ENCODE peak calls at places on chromosomes 16 and 17, in ten cellular contexts. One of them, this sample, is unnamed.
A peak's percentile ranks its signal among the peaks of the same experiment; 100 is the strongest.

GRCh38 chr16:16861546-16861945 is 482.6 kb downstream of the NPIPA7 start:
- DNase-seq in heart right ventricle: peak; percentile 22
- DNase-seq in keratinocyte: no peak
- DNase-seq in dorsolateral prefrontal cortex: peak; percentile 36
- DNase-seq in ascending aorta: no peak
- DNase-seq in CD8-positive, alpha-beta memory T cell: peak; percentile 37
- DNase-seq in GM23248: peak; percentile 75
- DNase-seq in cardiac muscle cell: peak; percentile 82
- DNase-seq in IMR-90: peak; percentile 32
- DNase-seq in body of pancreas: peak; percentile 53
- DNase-seq in this sample: no peak

GRCh38 chr17:67293251-67294203 is 48.5 kb upstream of the HELZ start:
- DNase-seq in heart right ventricle: peak; percentile 67
- DNase-seq in keratinocyte: no peak
- DNase-seq in dorsolateral prefrontal cortex: peak; percentile 26
- DNase-seq in ascending aorta: peak; percentile 79
- DNase-seq in CD8-positive, alpha-beta memory T cell: peak; percentile 44
- DNase-seq in GM23248: peak; percentile 76
- DNase-seq in cardiac muscle cell: peak; percentile 64
- DNase-seq in IMR-90: peak; percentile 29
- DNase-seq in body of pancreas: peak; percentile 76
- DNase-seq in this sample: peak; percentile 65

GRCh38 chr16:65032397-65032796 is 89.5 kb downstream of the CDH11 start:
- DNase-seq in heart right ventricle: no peak
- DNase-seq in keratinocyte: no peak
- DNase-seq in dorsolateral prefrontal cortex: no peak
- DNase-seq in ascending aorta: no peak
- DNase-seq in CD8-positive, alpha-beta memory T cell: no peak
- DNase-seq in GM23248: no peak
- DNase-seq in cardiac muscle cell: no peak
- DNase-seq in IMR-90: peak; percentile 62
- DNase-seq in body of pancreas: no peak
- DNase-seq in this sample: no peak

GRCh38 chr17:80989586-80989913 is 2.1 kb upstream of the CHMP6 start:
- DNase-seq in heart right ventricle: no peak
- DNase-seq in keratinocyte: no peak
- DNase-seq in dorsolateral prefrontal cortex: no peak
- DNase-seq in ascending aorta: no peak
- DNase-seq in CD8-positive, alpha-beta memory T cell: no peak
- DNase-seq in GM23248: no peak
- DNase-seq in cardiac muscle cell: no peak
- DNase-seq in IMR-90: no peak
- DNase-seq in body of pancreas: no peak
- DNase-seq in this sample: no peak

GRCh38 chr16:5010576-5011329 is 23.0 kb downstream of the NAGPA start:
- DNase-seq in heart right ventricle: no peak
- DNase-seq in keratinocyte: no peak
- DNase-seq in dorsolateral prefrontal cortex: no peak
- DNase-seq in ascending aorta: no peak
- DNase-seq in CD8-positive, alpha-beta memory T cell: no peak
- DNase-seq in GM23248: no peak
- DNase-seq in cardiac muscle cell: no peak
- DNase-seq in IMR-90: no peak
- DNase-seq in body of pancreas: no peak
- DNase-seq in this sample: no peak

GRCh38 chr17:81036128-81036891 is 1.4 kb downstream of the BAIAP2 start:
- DNase-seq in heart right ventricle: no peak
- DNase-seq in keratinocyte: no peak
- DNase-seq in dorsolateral prefrontal cortex: no peak
- DNase-seq in ascending aorta: no peak
- DNase-seq in CD8-positive, alpha-beta memory T cell: no peak
- DNase-seq in GM23248: peak; percentile 49
- DNase-seq in cardiac muscle cell: no peak
- DNase-seq in IMR-90: no peak
- DNase-seq in body of pancreas: no peak
- DNase-seq in this sample: no peak

GRCh38 chr17:38601539-38602351 is 4.0 kb downstream of the SRCIN1 start:
- DNase-seq in heart right ventricle: no peak
- DNase-seq in keratinocyte: no peak
- DNase-seq in dorsolateral prefrontal cortex: no peak
- DNase-seq in ascending aorta: no peak
- DNase-seq in CD8-positive, alpha-beta memory T cell: no peak
- DNase-seq in GM23248: no peak
- DNase-seq in cardiac muscle cell: peak; percentile 66
- DNase-seq in IMR-90: no peak
- DNase-seq in body of pancreas: no peak
- DNase-seq in this sample: no peak

GRCh38 chr17:64042700-64043485 is 22.5 kb upstream of the ICAM2 start:
- DNase-seq in heart right ventricle: no peak
- DNase-seq in keratinocyte: no peak
- DNase-seq in dorsolateral prefrontal cortex: no peak
- DNase-seq in ascending aorta: no peak
- DNase-seq in CD8-positive, alpha-beta memory T cell: no peak
- DNase-seq in GM23248: no peak
- DNase-seq in cardiac muscle cell: no peak
- DNase-seq in IMR-90: no peak
- DNase-seq in body of pancreas: no peak
- DNase-seq in this sample: no peak

GRCh38 chr17:42679001-42679491 is 2.3 kb upstream of the PLEKHH3 start:
- DNase-seq in heart right ventricle: no peak
- DNase-seq in keratinocyte: no peak
- DNase-seq in dorsolateral prefrontal cortex: no peak
- DNase-seq in ascending aorta: peak; percentile 77
- DNase-seq in CD8-positive, alpha-beta memory T cell: peak; percentile 52
- DNase-seq in GM23248: peak; percentile 70
- DNase-seq in cardiac muscle cell: peak; percentile 78
- DNase-seq in IMR-90: peak; percentile 39
- DNase-seq in body of pancreas: peak; percentile 76
- DNase-seq in this sample: peak; percentile 80

GRCh38 chr17:31888124-31888523 is 13.4 kb downstream of the UTP6 start:
- DNase-seq in heart right ventricle: no peak
- DNase-seq in keratinocyte: no peak
- DNase-seq in dorsolateral prefrontal cortex: no peak
- DNase-seq in ascending aorta: no peak
- DNase-seq in CD8-positive, alpha-beta memory T cell: no peak
- DNase-seq in GM23248: no peak
- DNase-seq in cardiac muscle cell: no peak
- DNase-seq in IMR-90: no peak
- DNase-seq in body of pancreas: peak; percentile 34
- DNase-seq in this sample: peak; percentile 38

GRCh38 chr17:72305472-72305871 is 184.7 kb downstream of the SOX9 start:
- DNase-seq in heart right ventricle: no peak
- DNase-seq in keratinocyte: no peak
- DNase-seq in dorsolateral prefrontal cortex: no peak
- DNase-seq in ascending aorta: no peak
- DNase-seq in CD8-positive, alpha-beta memory T cell: no peak
- DNase-seq in GM23248: peak; percentile 20
- DNase-seq in cardiac muscle cell: no peak
- DNase-seq in IMR-90: no peak
- DNase-seq in body of pancreas: no peak
- DNase-seq in this sample: no peak

GRCh38 chr16:83831451-83831987 is 23.7 kb downstream of the HSBP1 start:
- DNase-seq in heart right ventricle: no peak
- DNase-seq in keratinocyte: no peak
- DNase-seq in dorsolateral prefrontal cortex: no peak
- DNase-seq in ascending aorta: no peak
- DNase-seq in CD8-positive, alpha-beta memory T cell: no peak
- DNase-seq in GM23248: no peak
- DNase-seq in cardiac muscle cell: no peak
- DNase-seq in IMR-90: no peak
- DNase-seq in body of pancreas: no peak
- DNase-seq in this sample: no peak

GRCh38 chr16:76535-77272 is 1.3 kb upstream of the MPG start:
- DNase-seq in heart right ventricle: peak; percentile 87
- DNase-seq in keratinocyte: peak; percentile 61
- DNase-seq in dorsolateral prefrontal cortex: no peak
- DNase-seq in ascending aorta: peak; percentile 92
- DNase-seq in CD8-positive, alpha-beta memory T cell: no peak
- DNase-seq in GM23248: peak; percentile 90
- DNase-seq in cardiac muscle cell: no peak
- DNase-seq in IMR-90: peak; percentile 95
- DNase-seq in body of pancreas: peak; percentile 55
- DNase-seq in this sample: peak; percentile 95

GRCh38 chr17:39863918-39864746 is at the start of gene IKZF3:
- DNase-seq in heart right ventricle: peak; percentile 62
- DNase-seq in keratinocyte: no peak
- DNase-seq in dorsolateral prefrontal cortex: no peak
- DNase-seq in ascending aorta: peak; percentile 62
- DNase-seq in CD8-positive, alpha-beta memory T cell: peak; percentile 83
- DNase-seq in GM23248: peak; percentile 37
- DNase-seq in cardiac muscle cell: peak; percentile 86
- DNase-seq in IMR-90: peak; percentile 18
- DNase-seq in body of pancreas: peak; percentile 73
- DNase-seq in this sample: no peak

GRCh38 chr16:66408181-66409048 is 18.7 kb upstream of the BEAN1 start:
- DNase-seq in heart right ventricle: no peak
- DNase-seq in keratinocyte: peak; percentile 90
- DNase-seq in dorsolateral prefrontal cortex: no peak
- DNase-seq in ascending aorta: peak; percentile 59
- DNase-seq in CD8-positive, alpha-beta memory T cell: peak; percentile 64
- DNase-seq in GM23248: peak; percentile 92
- DNase-seq in cardiac muscle cell: peak; percentile 90
- DNase-seq in IMR-90: peak; percentile 88
- DNase-seq in body of pancreas: peak; percentile 16
- DNase-seq in this sample: no peak

GRCh38 chr17:81289627-81290026 is 5.5 kb downstream of the SLC38A10 start:
- DNase-seq in heart right ventricle: no peak
- DNase-seq in keratinocyte: no peak
- DNase-seq in dorsolateral prefrontal cortex: no peak
- DNase-seq in ascending aorta: no peak
- DNase-seq in CD8-positive, alpha-beta memory T cell: no peak
- DNase-seq in GM23248: no peak
- DNase-seq in cardiac muscle cell: no peak
- DNase-seq in IMR-90: no peak
- DNase-seq in body of pancreas: no peak
- DNase-seq in this sample: no peak

GRCh38 chr17:81392909-81393654 is 2.2 kb upstream of the BAHCC1 start:
- DNase-seq in heart right ventricle: peak; percentile 54
- DNase-seq in keratinocyte: no peak
- DNase-seq in dorsolateral prefrontal cortex: no peak
- DNase-seq in ascending aorta: no peak
- DNase-seq in CD8-positive, alpha-beta memory T cell: no peak
- DNase-seq in GM23248: peak; percentile 54
- DNase-seq in cardiac muscle cell: no peak
- DNase-seq in IMR-90: no peak
- DNase-seq in body of pancreas: no peak
- DNase-seq in this sample: no peak

GRCh38 chr17:15946611-15947120 is 1.7 kb downstream of the ADORA2B start:
- DNase-seq in heart right ventricle: no peak
- DNase-seq in keratinocyte: no peak
- DNase-seq in dorsolateral prefrontal cortex: no peak
- DNase-seq in ascending aorta: no peak
- DNase-seq in CD8-positive, alpha-beta memory T cell: no peak
- DNase-seq in GM23248: peak; percentile 28
- DNase-seq in cardiac muscle cell: no peak
- DNase-seq in IMR-90: no peak
- DNase-seq in body of pancreas: no peak
- DNase-seq in this sample: no peak

GRCh38 chr16:22813223-22813945 is 578 bp upstream of the HS3ST2 start:
- DNase-seq in heart right ventricle: peak; percentile 56
- DNase-seq in keratinocyte: peak; percentile 75
- DNase-seq in dorsolateral prefrontal cortex: peak; percentile 22
- DNase-seq in ascending aorta: peak; percentile 74
- DNase-seq in CD8-positive, alpha-beta memory T cell: no peak
- DNase-seq in GM23248: peak; percentile 71
- DNase-seq in cardiac muscle cell: peak; percentile 91
- DNase-seq in IMR-90: peak; percentile 7
- DNase-seq in body of pancreas: peak; percentile 7
- DNase-seq in this sample: peak; percentile 76
- H3K4me3 ChIP-seq in heart right ventricle: peak overlapping the region; percentile 29
- H3K4me3 ChIP-seq in keratinocyte: peak overlapping the region; percentile 80
- H3K4me3 ChIP-seq in dorsolateral prefrontal cortex: peak overlapping the region; percentile 58
- H3K4me3 ChIP-seq in ascending aorta: peak overlapping the region; percentile 58
- H3K4me3 ChIP-seq in CD8-positive, alpha-beta memory T cell: no peak overlapping the region
- H3K4me3 ChIP-seq in GM23248: peak overlapping the region; percentile 44
- H3K4me3 ChIP-seq in cardiac muscle cell: peak overlapping the region; percentile 34
- H3K4me3 ChIP-seq in IMR-90: no peak overlapping the region
- H3K4me3 ChIP-seq in body of pancreas: no peak overlapping the region
- H3K4me3 ChIP-seq in this sample: peak overlapping the region; percentile 55

GRCh38 chr17:79804856-79805696 is 8.2 kb upstream of the CBX8 start:
- DNase-seq in heart right ventricle: no peak
- DNase-seq in keratinocyte: no peak
- DNase-seq in dorsolateral prefrontal cortex: no peak
- DNase-seq in ascending aorta: no peak
- DNase-seq in CD8-positive, alpha-beta memory T cell: no peak
- DNase-seq in GM23248: no peak
- DNase-seq in cardiac muscle cell: no peak
- DNase-seq in IMR-90: no peak
- DNase-seq in body of pancreas: no peak
- DNase-seq in this sample: no peak
- H3K27me3 ChIP-seq in heart right ventricle: peaks cover 94% of the 10 kb centered on the region
- H3K27me3 ChIP-seq in keratinocyte: peaks cover 95% of the 10 kb centered on the region
- H3K27me3 ChIP-seq in dorsolateral prefrontal cortex: peaks cover 94% of the 10 kb centered on the region
- H3K27me3 ChIP-seq in ascending aorta: peaks cover 80% of the 10 kb centered on the region
- H3K27me3 ChIP-seq in CD8-positive, alpha-beta memory T cell: peaks cover 94% of the 10 kb centered on the region
- H3K27me3 ChIP-seq in GM23248: peaks cover 92% of the 10 kb centered on the region
- H3K27me3 ChIP-seq in cardiac muscle cell: peaks cover 96% of the 10 kb centered on the region
- H3K27me3 ChIP-seq in IMR-90: peaks cover 98% of the 10 kb centered on the region
- H3K27me3 ChIP-seq in body of pancreas: peaks cover 75% of the 10 kb centered on the region
- H3K27me3 ChIP-seq in this sample: peaks cover 27% of the 10 kb centered on the region

GRCh38 chr17:57285681-57286080 is 29.4 kb downstream of the MSI2 start:
- DNase-seq in heart right ventricle: no peak
- DNase-seq in keratinocyte: no peak
- DNase-seq in dorsolateral prefrontal cortex: no peak
- DNase-seq in ascending aorta: no peak
- DNase-seq in CD8-positive, alpha-beta memory T cell: no peak
- DNase-seq in GM23248: no peak
- DNase-seq in cardiac muscle cell: no peak
- DNase-seq in IMR-90: no peak
- DNase-seq in body of pancreas: no peak
- DNase-seq in this sample: no peak
- H3K4me3 ChIP-seq in heart right ventricle: no peak overlapping the region
- H3K4me3 ChIP-seq in keratinocyte: no peak overlapping the region
- H3K4me3 ChIP-seq in dorsolateral prefrontal cortex: no peak overlapping the region
- H3K4me3 ChIP-seq in ascending aorta: no peak overlapping the region
- H3K4me3 ChIP-seq in CD8-positive, alpha-beta memory T cell: no peak overlapping the region
- H3K4me3 ChIP-seq in GM23248: no peak overlapping the region
- H3K4me3 ChIP-seq in cardiac muscle cell: no peak overlapping the region
- H3K4me3 ChIP-seq in IMR-90: no peak overlapping the region
- H3K4me3 ChIP-seq in body of pancreas: no peak overlapping the region
- H3K4me3 ChIP-seq in this sample: no peak overlapping the region

DNA sequence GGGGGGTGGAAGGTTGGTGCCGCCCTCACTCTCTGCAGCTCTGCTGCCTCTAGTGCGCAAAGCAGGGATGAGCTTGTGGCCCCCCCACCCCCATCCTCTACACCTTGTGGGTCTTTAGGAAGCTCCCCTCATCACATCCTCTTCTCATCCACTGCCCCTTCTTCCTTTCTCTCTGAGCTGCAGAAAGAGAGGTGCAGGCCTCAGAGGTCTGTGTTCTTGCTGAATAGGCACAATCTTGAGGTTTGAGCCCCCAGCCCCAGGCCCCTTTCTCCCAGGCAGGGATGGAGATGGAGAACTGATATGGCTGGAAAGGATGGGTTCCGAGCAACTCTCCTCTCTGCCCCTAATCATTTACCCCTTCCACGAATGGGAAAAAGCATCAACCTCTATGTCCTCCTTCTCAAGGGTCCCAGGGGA is 2.6 kb downstream of the CACNA1G start:
- DNase-seq in heart right ventricle: no peak
- DNase-seq in keratinocyte: no peak
- DNase-seq in dorsolateral prefrontal cortex: no peak
- DNase-seq in ascending aorta: no peak
- DNase-seq in CD8-positive, alpha-beta memory T cell: no peak
- DNase-seq in GM23248: no peak
- DNase-seq in cardiac muscle cell: no peak
- DNase-seq in IMR-90: no peak
- DNase-seq in body of pancreas: no peak
- DNase-seq in this sample: no peak
- H3K27me3 ChIP-seq in heart right ventricle: peaks cover 60% of the 10 kb centered on the region
- H3K27me3 ChIP-seq in keratinocyte: peaks cover 74% of the 10 kb centered on the region
- H3K27me3 ChIP-seq in dorsolateral prefrontal cortex: peaks cover 5% of the 10 kb centered on the region
- H3K27me3 ChIP-seq in ascending aorta: peaks cover 10% of the 10 kb centered on the region
- H3K27me3 ChIP-seq in CD8-positive, alpha-beta memory T cell: peaks cover 53% of the 10 kb centered on the region
- H3K27me3 ChIP-seq in GM23248: peaks cover 6% of the 10 kb centered on the region
- H3K27me3 ChIP-seq in cardiac muscle cell: peaks cover 47% of the 10 kb centered on the region
- H3K27me3 ChIP-seq in IMR-90: peaks cover 83% of the 10 kb centered on the region
- H3K27me3 ChIP-seq in body of pancreas: peaks cover 23% of the 10 kb centered on the region
- H3K27me3 ChIP-seq in this sample: peaks cover 11% of the 10 kb centered on the region

This sample was measured in tibial artery.